ENCODE peak calls at places on chromosomes 1 and 21, in five cellular contexts. One of them, this sample, is unnamed.

GRCh38 chr1:36553591-36554417 is 71.1 kb upstream of the CSF3R start:
- DNase-seq in H1: peak; percentile 58
- DNase-seq in IMR-90: peak; percentile 25
- DNase-seq in HepG2: peak; percentile 59
- DNase-seq in K562: peak; percentile 85
- DNase-seq in this sample: peak; percentile 51

GRCh38 chr1:235617808-235618207 is 31.8 kb downstream of the GNG4 start:
- DNase-seq in H1: no peak
- DNase-seq in IMR-90: peak; percentile 77
- DNase-seq in HepG2: no peak
- DNase-seq in K562: no peak
- DNase-seq in this sample: no peak

GRCh38 chr1:16151200-16151708 is 4.6 kb downstream of the EPHA2 start:
- DNase-seq in H1: no peak
- DNase-seq in IMR-90: peak; percentile 63
- DNase-seq in HepG2: no peak
- DNase-seq in K562: peak; percentile 69
- DNase-seq in this sample: no peak

GRCh38 chr1:174788981-174789380 is 210.8 kb upstream of the CACYBP start:
- DNase-seq in H1: no peak
- DNase-seq in IMR-90: peak; percentile 87
- DNase-seq in HepG2: no peak
- DNase-seq in K562: peak; percentile 34
- DNase-seq in this sample: no peak

GRCh38 chr1:183554577-183554976 is 35.7 kb downstream of the NCF2 start:
- DNase-seq in H1: no peak
- DNase-seq in IMR-90: no peak
- DNase-seq in HepG2: no peak
- DNase-seq in K562: no peak
- DNase-seq in this sample: no peak

GRCh38 chr1:52558941-52559340 is 6.0 kb upstream of the TUT4 start:
- DNase-seq in H1: no peak
- DNase-seq in IMR-90: no peak
- DNase-seq in HepG2: no peak
- DNase-seq in K562: no peak
- DNase-seq in this sample: no peak

GRCh38 chr1:200699871-200700270 is 30.2 kb upstream of the DDX59 start:
- DNase-seq in H1: no peak
- DNase-seq in IMR-90: peak; percentile 97
- DNase-seq in HepG2: no peak
- DNase-seq in K562: no peak
- DNase-seq in this sample: no peak

GRCh38 chr21:21007606-21008005 is 9.4 kb downstream of the NCAM2 start:
- DNase-seq in H1: no peak
- DNase-seq in IMR-90: peak; percentile 34
- DNase-seq in HepG2: no peak
- DNase-seq in K562: no peak
- DNase-seq in this sample: no peak

GRCh38 chr1:54289061-54289938 is 89.3 kb downstream of the MRPL37 start:
- DNase-seq in H1: no peak
- DNase-seq in IMR-90: peak; percentile 28
- DNase-seq in HepG2: no peak
- DNase-seq in K562: no peak
- DNase-seq in this sample: no peak

GRCh38 chr21:36908260-36908908 is 58.1 kb downstream of the HLCS start:
- DNase-seq in H1: no peak
- DNase-seq in IMR-90: peak; percentile 36
- DNase-seq in HepG2: no peak
- DNase-seq in K562: no peak
- DNase-seq in this sample: peak; percentile 46

GRCh38 chr21:41564871-41565281 is 56.9 kb upstream of the TMPRSS2 start:
- DNase-seq in H1: no peak
- DNase-seq in IMR-90: no peak
- DNase-seq in HepG2: peak; percentile 7
- DNase-seq in K562: no peak
- DNase-seq in this sample: no peak

GRCh38 chr1:10308001-10308400 is 90.9 kb upstream of the PGD start:
- DNase-seq in H1: no peak
- DNase-seq in IMR-90: no peak
- DNase-seq in HepG2: no peak
- DNase-seq in K562: no peak
- DNase-seq in this sample: no peak

GRCh38 chr21:22758478-22758877 is 1760.3 kb downstream of the NCAM2 start:
- DNase-seq in H1: no peak
- DNase-seq in IMR-90: no peak
- DNase-seq in HepG2: no peak
- DNase-seq in K562: no peak
- DNase-seq in this sample: no peak

GRCh38 chr1:12031039-12031980 is 12.0 kb downstream of the MIIP start:
- DNase-seq in H1: no peak
- DNase-seq in IMR-90: peak; percentile 23
- DNase-seq in HepG2: no peak
- DNase-seq in K562: peak; percentile 82
- DNase-seq in this sample: peak; percentile 45

GRCh38 chr1:87362834-87363426 is 34.2 kb downstream of the LMO4 start:
- DNase-seq in H1: no peak
- DNase-seq in IMR-90: peak; percentile 14
- DNase-seq in HepG2: no peak
- DNase-seq in K562: no peak
- DNase-seq in this sample: no peak

GRCh38 chr1:41888756-41889155 is 30.0 kb downstream of the HIVEP3 start:
- DNase-seq in H1: no peak
- DNase-seq in IMR-90: no peak
- DNase-seq in HepG2: no peak
- DNase-seq in K562: no peak
- DNase-seq in this sample: no peak

GRCh38 chr1:181099152-181100014 is 10.9 kb downstream of the IER5 start:
- DNase-seq in H1: no peak
- DNase-seq in IMR-90: peak; percentile 47
- DNase-seq in HepG2: no peak
- DNase-seq in K562: no peak
- DNase-seq in this sample: no peak

GRCh38 chr1:49424782-49425181 is 599.0 kb downstream of the AGBL4 start:
- DNase-seq in H1: no peak
- DNase-seq in IMR-90: no peak
- DNase-seq in HepG2: no peak
- DNase-seq in K562: no peak
- DNase-seq in this sample: peak; percentile 0

GRCh38 chr1:169753549-169753948 is 19.7 kb upstream of the SELE start:
- DNase-seq in H1: no peak
- DNase-seq in IMR-90: no peak
- DNase-seq in HepG2: no peak
- DNase-seq in K562: no peak
- DNase-seq in this sample: no peak

GRCh38 chr21:42103843-42104242 is 32.7 kb downstream of the UMODL1 start:
- DNase-seq in H1: no peak
- DNase-seq in IMR-90: no peak
- DNase-seq in HepG2: no peak
- DNase-seq in K562: no peak
- DNase-seq in this sample: no peak

GRCh38 chr1:231557898-231558710 is 29.6 kb downstream of the TSNAX start:
- DNase-seq in H1: no peak
- DNase-seq in IMR-90: peak; percentile 77
- DNase-seq in HepG2: no peak
- DNase-seq in K562: no peak
- DNase-seq in this sample: no peak

GRCh38 chr1:2820731-2821372 is 19.4 kb upstream of the TTC34 start:
- DNase-seq in H1: no peak
- DNase-seq in IMR-90: no peak
- DNase-seq in HepG2: no peak
- DNase-seq in K562: no peak
- DNase-seq in this sample: no peak

GRCh38 chr1:164912290-164912689 is 353.3 kb downstream of the PBX1 start:
- DNase-seq in H1: no peak
- DNase-seq in IMR-90: no peak
- DNase-seq in HepG2: no peak
- DNase-seq in K562: no peak
- DNase-seq in this sample: no peak

GRCh38 chr1:924619-925323 is 1.0 kb downstream of the SAMD11 start:
- DNase-seq in H1: no peak
- DNase-seq in IMR-90: peak; percentile 36
- DNase-seq in HepG2: no peak
- DNase-seq in K562: no peak
- DNase-seq in this sample: no peak

GRCh38 chr1:89989791-89990190 is 5.1 kb upstream of the ZNF326 start:
- DNase-seq in H1: no peak
- DNase-seq in IMR-90: no peak
- DNase-seq in HepG2: peak; percentile 58
- DNase-seq in K562: no peak
- DNase-seq in this sample: no peak

GRCh38 chr1:228452194-228453021 is 34.8 kb upstream of the RNF187 start:
- DNase-seq in H1: no peak
- DNase-seq in IMR-90: peak; percentile 25
- DNase-seq in HepG2: no peak
- DNase-seq in K562: peak; percentile 73
- DNase-seq in this sample: peak; percentile 21

GRCh38 chr1:10286244-10286643 is 75.9 kb downstream of the KIF1B start:
- DNase-seq in H1: no peak
- DNase-seq in IMR-90: peak; percentile 39
- DNase-seq in HepG2: no peak
- DNase-seq in K562: no peak
- DNase-seq in this sample: no peak

GRCh38 chr1:55071477-55071876 is 32.1 kb downstream of the PCSK9 start:
- DNase-seq in H1: peak; percentile 36
- DNase-seq in IMR-90: peak; percentile 70
- DNase-seq in HepG2: peak; percentile 72
- DNase-seq in K562: peak; percentile 34
- DNase-seq in this sample: peak; percentile 47

GRCh38 chr21:27451116-27451515 is 484.2 kb upstream of the ADAMTS5 start:
- DNase-seq in H1: no peak
- DNase-seq in IMR-90: no peak
- DNase-seq in HepG2: no peak
- DNase-seq in K562: no peak
- DNase-seq in this sample: no peak

GRCh38 chr1:238466459-238466858 is 575.7 kb upstream of the ZP4 start:
- DNase-seq in H1: no peak
- DNase-seq in IMR-90: peak; percentile 71
- DNase-seq in HepG2: no peak
- DNase-seq in K562: no peak
- DNase-seq in this sample: no peak

GRCh38 chr1:222620566-222620965 is 2.7 kb downstream of the MIA3 start:
- DNase-seq in H1: no peak
- DNase-seq in IMR-90: no peak
- DNase-seq in HepG2: no peak
- DNase-seq in K562: no peak
- DNase-seq in this sample: no peak

GRCh38 chr1:192225713-192226112 is 67.5 kb downstream of the RGS18 start:
- DNase-seq in H1: no peak
- DNase-seq in IMR-90: peak; percentile 86
- DNase-seq in HepG2: no peak
- DNase-seq in K562: no peak
- DNase-seq in this sample: no peak

GRCh38 chr1:192225266-192225665 is 67.0 kb downstream of the RGS18 start:
- DNase-seq in H1: no peak
- DNase-seq in IMR-90: no peak
- DNase-seq in HepG2: no peak
- DNase-seq in K562: no peak
- DNase-seq in this sample: no peak

GRCh38 chr1:192224386-192224785 is 66.1 kb downstream of the RGS18 start:
- DNase-seq in H1: no peak
- DNase-seq in IMR-90: no peak
- DNase-seq in HepG2: no peak
- DNase-seq in K562: no peak
- DNase-seq in this sample: no peak

GRCh38 chr1:192224846-192225245 is 66.6 kb downstream of the RGS18 start:
- DNase-seq in H1: no peak
- DNase-seq in IMR-90: no peak
- DNase-seq in HepG2: no peak
- DNase-seq in K562: no peak
- DNase-seq in this sample: no peak

GRCh38 chr1:192227330-192227729 is 69.1 kb downstream of the RGS18 start:
- DNase-seq in H1: no peak
- DNase-seq in IMR-90: no peak
- DNase-seq in HepG2: no peak
- DNase-seq in K562: no peak
- DNase-seq in this sample: no peak
- TF ChIP-seq MAFK in H1: no peak
- TF ChIP-seq MAFK in IMR-90: no peak
- TF ChIP-seq MAFK in HepG2: no peak
- TF ChIP-seq MAFK in K562: no peak
- TF ChIP-seq MAFK in this sample: no peak

GRCh38 chr21:15483138-15483780 is 246.5 kb upstream of the USP25 start:
- DNase-seq in H1: peak; percentile 70
- DNase-seq in IMR-90: peak; percentile 82
- DNase-seq in HepG2: peak; percentile 82
- DNase-seq in K562: peak; percentile 69
- DNase-seq in this sample: peak; percentile 90
- TF ChIP-seq MAFK in H1: no peak
- TF ChIP-seq MAFK in IMR-90: no peak
- TF ChIP-seq MAFK in HepG2: no peak
- TF ChIP-seq MAFK in K562: no peak
- TF ChIP-seq MAFK in this sample: no peak

DNA sequence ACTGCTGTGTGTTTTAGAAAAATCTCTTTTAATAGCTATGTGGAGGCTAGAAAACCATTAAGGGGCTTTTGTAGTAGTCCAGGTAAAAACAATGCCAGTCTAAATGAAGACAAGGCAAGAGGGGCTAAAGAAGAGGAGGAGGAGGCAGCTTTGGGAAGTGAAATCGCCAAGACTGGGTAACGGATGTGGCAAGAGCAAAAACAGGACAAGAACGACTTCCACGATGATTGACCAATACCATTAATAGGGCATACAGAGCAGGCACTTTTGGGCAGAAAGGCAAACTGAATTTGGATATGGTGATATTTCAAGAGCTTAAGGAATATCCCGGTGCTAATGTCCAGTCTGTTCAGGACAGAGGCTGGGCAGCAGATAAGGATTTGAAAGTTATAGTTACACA is 22.0 kb downstream of the COA6 start:
- DNase-seq in H1: no peak
- DNase-seq in IMR-90: no peak
- DNase-seq in HepG2: no peak
- DNase-seq in K562: no peak
- DNase-seq in this sample: no peak
- TF ChIP-seq MAFK in H1: no peak
- TF ChIP-seq MAFK in IMR-90: no peak
- TF ChIP-seq MAFK in HepG2: no peak
- TF ChIP-seq MAFK in K562: no peak
- TF ChIP-seq MAFK in this sample: no peak

DNA sequence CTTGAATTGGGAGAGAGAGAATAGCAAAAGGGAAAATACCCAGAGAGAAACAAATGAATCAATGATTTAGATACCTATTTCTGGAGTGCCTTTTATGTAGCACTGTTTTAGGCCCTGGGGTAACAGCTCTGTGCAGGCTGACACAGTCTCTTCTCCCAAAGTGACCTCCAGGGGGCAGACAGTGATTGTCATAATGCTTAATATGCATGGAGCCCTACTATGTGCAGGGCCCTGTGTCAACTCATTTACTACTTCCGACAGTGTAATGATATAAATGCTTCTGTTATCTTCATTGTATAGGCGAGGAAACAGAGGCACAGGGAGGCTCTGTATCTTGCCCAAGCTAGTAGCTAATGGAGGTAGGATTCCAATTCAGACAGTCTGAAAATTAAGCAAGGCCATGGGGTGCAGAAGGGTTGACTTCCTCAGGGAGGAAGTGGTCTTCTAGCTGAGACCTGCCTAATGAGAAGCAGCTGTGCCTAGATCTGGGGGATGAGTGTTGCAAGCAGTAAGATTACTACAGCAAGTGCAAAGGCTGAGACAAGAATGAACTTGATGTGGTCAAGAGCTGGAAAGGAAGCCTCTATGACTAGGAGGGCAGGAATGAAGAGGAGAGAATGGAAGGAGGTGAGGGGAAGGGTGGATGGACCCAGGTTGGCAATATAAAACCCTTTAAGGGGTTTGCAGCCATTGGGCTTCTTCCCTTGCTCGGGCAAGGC is 16.2 kb upstream of the SERINC2 start:
- DNase-seq in H1: no peak
- DNase-seq in IMR-90: peak; percentile 90
- DNase-seq in HepG2: no peak
- DNase-seq in K562: no peak
- DNase-seq in this sample: no peak
- TF ChIP-seq MAFK in H1: no peak
- TF ChIP-seq MAFK in IMR-90: no peak
- TF ChIP-seq MAFK in HepG2: no peak
- TF ChIP-seq MAFK in K562: no peak
- TF ChIP-seq MAFK in this sample: no peak